ENCODE peak calls at places on chromosomes 6 and 20, in eight cellular contexts. One of them, this sample, is unnamed.

GRCh38 chr6:140817176-140817575 is 1315.5 kb upstream of the GJE1 start:
- DNase-seq in NT2/D1: no peak
- DNase-seq in iPS DF 19.7: no peak
- DNase-seq in NCI-H1694 treated with DMSO at 0.1 percent for 48 hours: no peak
- DNase-seq in Right ventricle myocardium superior: no peak
- DNase-seq in lower lobe of right lung: no peak
- DNase-seq in H54: no peak
- DNase-seq in activated effector memory CD4-positive, alpha-beta T cell treated with Interleukin-2 at 50 U/mL for 16 hours: no peak
- DNase-seq in this sample: no peak

GRCh38 chr6:142871910-142872331 is 73.1 kb downstream of the HIVEP2 start:
- DNase-seq in NT2/D1: no peak
- DNase-seq in iPS DF 19.7: no peak
- DNase-seq in NCI-H1694 treated with DMSO at 0.1 percent for 48 hours: no peak
- DNase-seq in Right ventricle myocardium superior: no peak
- DNase-seq in lower lobe of right lung: no peak
- DNase-seq in H54: peak; percentile 15
- DNase-seq in activated effector memory CD4-positive, alpha-beta T cell treated with Interleukin-2 at 50 U/mL for 16 hours: no peak
- DNase-seq in this sample: no peak

GRCh38 chr6:152087096-152087495 is 279.6 kb downstream of the ESR1 start:
- DNase-seq in NT2/D1: no peak
- DNase-seq in iPS DF 19.7: no peak
- DNase-seq in NCI-H1694 treated with DMSO at 0.1 percent for 48 hours: no peak
- DNase-seq in Right ventricle myocardium superior: no peak
- DNase-seq in lower lobe of right lung: no peak
- DNase-seq in H54: no peak
- DNase-seq in activated effector memory CD4-positive, alpha-beta T cell treated with Interleukin-2 at 50 U/mL for 16 hours: no peak
- DNase-seq in this sample: no peak

GRCh38 chr6:17096076-17096475 is 5.8 kb upstream of the STMND1 start:
- DNase-seq in NT2/D1: no peak
- DNase-seq in iPS DF 19.7: no peak
- DNase-seq in NCI-H1694 treated with DMSO at 0.1 percent for 48 hours: no peak
- DNase-seq in Right ventricle myocardium superior: no peak
- DNase-seq in lower lobe of right lung: no peak
- DNase-seq in H54: no peak
- DNase-seq in activated effector memory CD4-positive, alpha-beta T cell treated with Interleukin-2 at 50 U/mL for 16 hours: no peak
- DNase-seq in this sample: no peak

GRCh38 chr6:38391206-38391908 is 248.4 kb downstream of the BTBD9 start:
- DNase-seq in NT2/D1: no peak
- DNase-seq in iPS DF 19.7: no peak
- DNase-seq in NCI-H1694 treated with DMSO at 0.1 percent for 48 hours: no peak
- DNase-seq in Right ventricle myocardium superior: no peak
- DNase-seq in lower lobe of right lung: no peak
- DNase-seq in H54: peak; percentile 13
- DNase-seq in activated effector memory CD4-positive, alpha-beta T cell treated with Interleukin-2 at 50 U/mL for 16 hours: no peak
- DNase-seq in this sample: peak; percentile 13

GRCh38 chr20:11845311-11845710 is 72.4 kb upstream of the BTBD3 start:
- DNase-seq in NT2/D1: no peak
- DNase-seq in iPS DF 19.7: no peak
- DNase-seq in NCI-H1694 treated with DMSO at 0.1 percent for 48 hours: no peak
- DNase-seq in Right ventricle myocardium superior: no peak
- DNase-seq in lower lobe of right lung: no peak
- DNase-seq in H54: no peak
- DNase-seq in activated effector memory CD4-positive, alpha-beta T cell treated with Interleukin-2 at 50 U/mL for 16 hours: no peak
- DNase-seq in this sample: no peak

GRCh38 chr20:20367681-20368413 is at the start of gene INSM1:
- DNase-seq in NT2/D1: no peak
- DNase-seq in iPS DF 19.7: no peak
- DNase-seq in NCI-H1694 treated with DMSO at 0.1 percent for 48 hours: peak; percentile 84
- DNase-seq in Right ventricle myocardium superior: no peak
- DNase-seq in lower lobe of right lung: no peak
- DNase-seq in H54: no peak
- DNase-seq in activated effector memory CD4-positive, alpha-beta T cell treated with Interleukin-2 at 50 U/mL for 16 hours: no peak
- DNase-seq in this sample: no peak

GRCh38 chr6:44224154-44224977 is 971 bp downstream of the SLC29A1 start:
- DNase-seq in NT2/D1: no peak
- DNase-seq in iPS DF 19.7: no peak
- DNase-seq in NCI-H1694 treated with DMSO at 0.1 percent for 48 hours: no peak
- DNase-seq in Right ventricle myocardium superior: no peak
- DNase-seq in lower lobe of right lung: no peak
- DNase-seq in H54: no peak
- DNase-seq in activated effector memory CD4-positive, alpha-beta T cell treated with Interleukin-2 at 50 U/mL for 16 hours: no peak
- DNase-seq in this sample: no peak

GRCh38 chr6:163460307-163460782 is 45.8 kb downstream of the QKI start:
- DNase-seq in NT2/D1: no peak
- DNase-seq in iPS DF 19.7: no peak
- DNase-seq in NCI-H1694 treated with DMSO at 0.1 percent for 48 hours: no peak
- DNase-seq in Right ventricle myocardium superior: no peak
- DNase-seq in lower lobe of right lung: no peak
- DNase-seq in H54: peak; percentile 0
- DNase-seq in activated effector memory CD4-positive, alpha-beta T cell treated with Interleukin-2 at 50 U/mL for 16 hours: no peak
- DNase-seq in this sample: no peak

GRCh38 chr6:135094403-135094821 is 39.8 kb upstream of the HBS1L start:
- DNase-seq in NT2/D1: no peak
- DNase-seq in iPS DF 19.7: no peak
- DNase-seq in NCI-H1694 treated with DMSO at 0.1 percent for 48 hours: no peak
- DNase-seq in Right ventricle myocardium superior: no peak
- DNase-seq in lower lobe of right lung: no peak
- DNase-seq in H54: no peak
- DNase-seq in activated effector memory CD4-positive, alpha-beta T cell treated with Interleukin-2 at 50 U/mL for 16 hours: peak; percentile 18
- DNase-seq in this sample: no peak

GRCh38 chr6:161545741-161546140 is 271.9 kb upstream of the AGPAT4 start:
- DNase-seq in NT2/D1: no peak
- DNase-seq in iPS DF 19.7: no peak
- DNase-seq in NCI-H1694 treated with DMSO at 0.1 percent for 48 hours: no peak
- DNase-seq in Right ventricle myocardium superior: no peak
- DNase-seq in lower lobe of right lung: no peak
- DNase-seq in H54: no peak
- DNase-seq in activated effector memory CD4-positive, alpha-beta T cell treated with Interleukin-2 at 50 U/mL for 16 hours: no peak
- DNase-seq in this sample: no peak

GRCh38 chr20:18166939-18167338 is 29.3 kb downstream of the KAT14 start:
- DNase-seq in NT2/D1: no peak
- DNase-seq in iPS DF 19.7: no peak
- DNase-seq in NCI-H1694 treated with DMSO at 0.1 percent for 48 hours: no peak
- DNase-seq in Right ventricle myocardium superior: no peak
- DNase-seq in lower lobe of right lung: no peak
- DNase-seq in H54: no peak
- DNase-seq in activated effector memory CD4-positive, alpha-beta T cell treated with Interleukin-2 at 50 U/mL for 16 hours: no peak
- DNase-seq in this sample: no peak

GRCh38 chr6:127900935-127901334 is at the start of gene THEMIS:
- DNase-seq in NT2/D1: no peak
- DNase-seq in iPS DF 19.7: no peak
- DNase-seq in NCI-H1694 treated with DMSO at 0.1 percent for 48 hours: no peak
- DNase-seq in Right ventricle myocardium superior: no peak
- DNase-seq in lower lobe of right lung: no peak
- DNase-seq in H54: no peak
- DNase-seq in activated effector memory CD4-positive, alpha-beta T cell treated with Interleukin-2 at 50 U/mL for 16 hours: peak; percentile 38
- DNase-seq in this sample: no peak

GRCh38 chr20:43940518-43941225 is 26.0 kb downstream of the TOX2 start:
- DNase-seq in NT2/D1: no peak
- DNase-seq in iPS DF 19.7: no peak
- DNase-seq in NCI-H1694 treated with DMSO at 0.1 percent for 48 hours: no peak
- DNase-seq in Right ventricle myocardium superior: no peak
- DNase-seq in lower lobe of right lung: no peak
- DNase-seq in H54: no peak
- DNase-seq in activated effector memory CD4-positive, alpha-beta T cell treated with Interleukin-2 at 50 U/mL for 16 hours: no peak
- DNase-seq in this sample: no peak